ENCODE peak calls at places on chromosomes 1 and 21, in six cellular contexts. One of them, this sample, is unnamed.

GRCh38 chr1:20725189-20726106 is 7.1 kb downstream of the SH2D5 start:
- DNase-seq in skeletal muscle cell: peak; percentile 33
- DNase-seq in ELF-1: no peak
- DNase-seq in activated CD4-positive, alpha-beta T cell treated with anti-CD3 and anti-CD28 coated beads, Interleukin-2, amount 50 U/mL, for 24 hours: no peak
- DNase-seq in GM13976: no peak
- DNase-seq in M059J: peak; percentile 78
- DNase-seq in this sample: peak; percentile 41

GRCh38 chr1:20660363-20661234 is 570 bp downstream of the DDOST start:
- DNase-seq in skeletal muscle cell: no peak
- DNase-seq in ELF-1: no peak
- DNase-seq in activated CD4-positive, alpha-beta T cell treated with anti-CD3 and anti-CD28 coated beads, Interleukin-2, amount 50 U/mL, for 24 hours: no peak
- DNase-seq in GM13976: no peak
- DNase-seq in M059J: no peak
- DNase-seq in this sample: no peak

GRCh38 chr1:25774206-25774804 is 25.7 kb upstream of the SELENON start:
- DNase-seq in skeletal muscle cell: no peak
- DNase-seq in ELF-1: no peak
- DNase-seq in activated CD4-positive, alpha-beta T cell treated with anti-CD3 and anti-CD28 coated beads, Interleukin-2, amount 50 U/mL, for 24 hours: no peak
- DNase-seq in GM13976: no peak
- DNase-seq in M059J: no peak
- DNase-seq in this sample: no peak

GRCh38 chr21:38989745-38990423 is 184.2 kb downstream of the ETS2 start:
- DNase-seq in skeletal muscle cell: peak; percentile 85
- DNase-seq in ELF-1: peak; percentile 71
- DNase-seq in activated CD4-positive, alpha-beta T cell treated with anti-CD3 and anti-CD28 coated beads, Interleukin-2, amount 50 U/mL, for 24 hours: no peak
- DNase-seq in GM13976: no peak
- DNase-seq in M059J: peak; percentile 82
- DNase-seq in this sample: peak; percentile 65

GRCh38 chr1:220999872-221000863 is 120.9 kb downstream of the HLX start:
- DNase-seq in skeletal muscle cell: no peak
- DNase-seq in ELF-1: no peak
- DNase-seq in activated CD4-positive, alpha-beta T cell treated with anti-CD3 and anti-CD28 coated beads, Interleukin-2, amount 50 U/mL, for 24 hours: no peak
- DNase-seq in GM13976: no peak
- DNase-seq in M059J: no peak
- DNase-seq in this sample: no peak

GRCh38 chr1:1156140-1157032 is 17.3 kb upstream of the TTLL10 start:
- DNase-seq in skeletal muscle cell: no peak
- DNase-seq in ELF-1: no peak
- DNase-seq in activated CD4-positive, alpha-beta T cell treated with anti-CD3 and anti-CD28 coated beads, Interleukin-2, amount 50 U/mL, for 24 hours: no peak
- DNase-seq in GM13976: no peak
- DNase-seq in M059J: peak; percentile 14
- DNase-seq in this sample: no peak

GRCh38 chr1:227845519-227845918 is 30.0 kb downstream of the PRSS38 start:
- DNase-seq in skeletal muscle cell: no peak
- DNase-seq in ELF-1: no peak
- DNase-seq in activated CD4-positive, alpha-beta T cell treated with anti-CD3 and anti-CD28 coated beads, Interleukin-2, amount 50 U/mL, for 24 hours: no peak
- DNase-seq in GM13976: no peak
- DNase-seq in M059J: no peak
- DNase-seq in this sample: no peak

GRCh38 chr1:234628099-234628498 is 18.1 kb upstream of the IRF2BP2 start:
- DNase-seq in skeletal muscle cell: peak; percentile 76
- DNase-seq in ELF-1: no peak
- DNase-seq in activated CD4-positive, alpha-beta T cell treated with anti-CD3 and anti-CD28 coated beads, Interleukin-2, amount 50 U/mL, for 24 hours: no peak
- DNase-seq in GM13976: no peak
- DNase-seq in M059J: peak; percentile 92
- DNase-seq in this sample: no peak

GRCh38 chr1:54277451-54278355 is 77.7 kb downstream of the MRPL37 start:
- DNase-seq in skeletal muscle cell: no peak
- DNase-seq in ELF-1: no peak
- DNase-seq in activated CD4-positive, alpha-beta T cell treated with anti-CD3 and anti-CD28 coated beads, Interleukin-2, amount 50 U/mL, for 24 hours: no peak
- DNase-seq in GM13976: no peak
- DNase-seq in M059J: no peak
- DNase-seq in this sample: no peak

GRCh38 chr1:219575563-219575962 is 37.3 kb downstream of the ZC3H11B start:
- DNase-seq in skeletal muscle cell: no peak
- DNase-seq in ELF-1: no peak
- DNase-seq in activated CD4-positive, alpha-beta T cell treated with anti-CD3 and anti-CD28 coated beads, Interleukin-2, amount 50 U/mL, for 24 hours: no peak
- DNase-seq in GM13976: no peak
- DNase-seq in M059J: no peak
- DNase-seq in this sample: no peak

GRCh38 chr1:43634729-43635128 is 15.2 kb upstream of the KDM4A start:
- DNase-seq in skeletal muscle cell: no peak
- DNase-seq in ELF-1: peak; percentile 37
- DNase-seq in activated CD4-positive, alpha-beta T cell treated with anti-CD3 and anti-CD28 coated beads, Interleukin-2, amount 50 U/mL, for 24 hours: no peak
- DNase-seq in GM13976: no peak
- DNase-seq in M059J: no peak
- DNase-seq in this sample: no peak

GRCh38 chr1:43711524-43712386 is 4.4 kb downstream of the ST3GAL3 start:
- DNase-seq in skeletal muscle cell: no peak
- DNase-seq in ELF-1: no peak
- DNase-seq in activated CD4-positive, alpha-beta T cell treated with anti-CD3 and anti-CD28 coated beads, Interleukin-2, amount 50 U/mL, for 24 hours: no peak
- DNase-seq in GM13976: no peak
- DNase-seq in M059J: peak; percentile 87
- DNase-seq in this sample: no peak

GRCh38 chr21:16285646-16286223 is 556.0 kb downstream of the USP25 start:
- DNase-seq in skeletal muscle cell: no peak
- DNase-seq in ELF-1: no peak
- DNase-seq in activated CD4-positive, alpha-beta T cell treated with anti-CD3 and anti-CD28 coated beads, Interleukin-2, amount 50 U/mL, for 24 hours: no peak
- DNase-seq in GM13976: no peak
- DNase-seq in M059J: no peak
- DNase-seq in this sample: no peak

GRCh38 chr1:39919545-39919944 is 17.8 kb upstream of the MYCL start:
- DNase-seq in skeletal muscle cell: no peak
- DNase-seq in ELF-1: peak; percentile 83
- DNase-seq in activated CD4-positive, alpha-beta T cell treated with anti-CD3 and anti-CD28 coated beads, Interleukin-2, amount 50 U/mL, for 24 hours: peak; percentile 9
- DNase-seq in GM13976: peak; percentile 86
- DNase-seq in M059J: peak; percentile 77
- DNase-seq in this sample: no peak

GRCh38 chr1:66300986-66301451 is 232.9 kb upstream of the SGIP1 start:
- DNase-seq in skeletal muscle cell: no peak
- DNase-seq in ELF-1: no peak
- DNase-seq in activated CD4-positive, alpha-beta T cell treated with anti-CD3 and anti-CD28 coated beads, Interleukin-2, amount 50 U/mL, for 24 hours: no peak
- DNase-seq in GM13976: no peak
- DNase-seq in M059J: peak; percentile 76
- DNase-seq in this sample: no peak

GRCh38 chr1:229843627-229844238 is 217.7 kb downstream of the URB2 start:
- DNase-seq in skeletal muscle cell: peak; percentile 82
- DNase-seq in ELF-1: no peak
- DNase-seq in activated CD4-positive, alpha-beta T cell treated with anti-CD3 and anti-CD28 coated beads, Interleukin-2, amount 50 U/mL, for 24 hours: no peak
- DNase-seq in GM13976: no peak
- DNase-seq in M059J: peak; percentile 60
- DNase-seq in this sample: no peak

GRCh38 chr1:147389532-147390184 is 147.2 kb downstream of the CHD1L start:
- DNase-seq in skeletal muscle cell: peak; percentile 11
- DNase-seq in ELF-1: peak; percentile 52
- DNase-seq in activated CD4-positive, alpha-beta T cell treated with anti-CD3 and anti-CD28 coated beads, Interleukin-2, amount 50 U/mL, for 24 hours: no peak
- DNase-seq in GM13976: peak; percentile 69
- DNase-seq in M059J: peak; percentile 43
- DNase-seq in this sample: peak; percentile 52

GRCh38 chr1:201459775-201460174 is 9.2 kb downstream of the PHLDA3 start:
- DNase-seq in skeletal muscle cell: no peak
- DNase-seq in ELF-1: no peak
- DNase-seq in activated CD4-positive, alpha-beta T cell treated with anti-CD3 and anti-CD28 coated beads, Interleukin-2, amount 50 U/mL, for 24 hours: no peak
- DNase-seq in GM13976: no peak
- DNase-seq in M059J: peak; percentile 64
- DNase-seq in this sample: no peak

GRCh38 chr1:22835920-22836319 is 125.3 kb downstream of the EPHB2 start:
- DNase-seq in skeletal muscle cell: peak; percentile 51
- DNase-seq in ELF-1: no peak
- DNase-seq in activated CD4-positive, alpha-beta T cell treated with anti-CD3 and anti-CD28 coated beads, Interleukin-2, amount 50 U/mL, for 24 hours: no peak
- DNase-seq in GM13976: no peak
- DNase-seq in M059J: no peak
- DNase-seq in this sample: no peak

GRCh38 chr1:206737729-206738222 is 32.8 kb upstream of the IL19 start:
- DNase-seq in skeletal muscle cell: no peak
- DNase-seq in ELF-1: no peak
- DNase-seq in activated CD4-positive, alpha-beta T cell treated with anti-CD3 and anti-CD28 coated beads, Interleukin-2, amount 50 U/mL, for 24 hours: no peak
- DNase-seq in GM13976: peak; percentile 19
- DNase-seq in M059J: peak; percentile 58
- DNase-seq in this sample: no peak

GRCh38 chr1:210385228-210385627 is 56.5 kb downstream of the HHAT start:
- DNase-seq in skeletal muscle cell: no peak
- DNase-seq in ELF-1: no peak
- DNase-seq in activated CD4-positive, alpha-beta T cell treated with anti-CD3 and anti-CD28 coated beads, Interleukin-2, amount 50 U/mL, for 24 hours: no peak
- DNase-seq in GM13976: no peak
- DNase-seq in M059J: no peak
- DNase-seq in this sample: no peak

GRCh38 chr1:183230403-183230802 is 44.3 kb downstream of the LAMC2 start:
- DNase-seq in skeletal muscle cell: no peak
- DNase-seq in ELF-1: no peak
- DNase-seq in activated CD4-positive, alpha-beta T cell treated with anti-CD3 and anti-CD28 coated beads, Interleukin-2, amount 50 U/mL, for 24 hours: no peak
- DNase-seq in GM13976: no peak
- DNase-seq in M059J: peak; percentile 96
- DNase-seq in this sample: no peak

GRCh38 chr1:91774520-91775203 is 111.3 kb downstream of the TGFBR3 start:
- DNase-seq in skeletal muscle cell: peak; percentile 74
- DNase-seq in ELF-1: no peak
- DNase-seq in activated CD4-positive, alpha-beta T cell treated with anti-CD3 and anti-CD28 coated beads, Interleukin-2, amount 50 U/mL, for 24 hours: no peak
- DNase-seq in GM13976: no peak
- DNase-seq in M059J: no peak
- DNase-seq in this sample: no peak

GRCh38 chr1:90864681-90865080 is 147.6 kb upstream of the BARHL2 start:
- DNase-seq in skeletal muscle cell: no peak
- DNase-seq in ELF-1: no peak
- DNase-seq in activated CD4-positive, alpha-beta T cell treated with anti-CD3 and anti-CD28 coated beads, Interleukin-2, amount 50 U/mL, for 24 hours: no peak
- DNase-seq in GM13976: no peak
- DNase-seq in M059J: no peak
- DNase-seq in this sample: no peak

GRCh38 chr1:185345913-185346717 is 29.1 kb upstream of the IVNS1ABP start:
- DNase-seq in skeletal muscle cell: no peak
- DNase-seq in ELF-1: no peak
- DNase-seq in activated CD4-positive, alpha-beta T cell treated with anti-CD3 and anti-CD28 coated beads, Interleukin-2, amount 50 U/mL, for 24 hours: no peak
- DNase-seq in GM13976: no peak
- DNase-seq in M059J: no peak
- DNase-seq in this sample: no peak

GRCh38 chr1:159055181-159055621 is 21.4 kb downstream of the AIM2 start:
- DNase-seq in skeletal muscle cell: no peak
- DNase-seq in ELF-1: no peak
- DNase-seq in activated CD4-positive, alpha-beta T cell treated with anti-CD3 and anti-CD28 coated beads, Interleukin-2, amount 50 U/mL, for 24 hours: no peak
- DNase-seq in GM13976: no peak
- DNase-seq in M059J: no peak
- DNase-seq in this sample: no peak

GRCh38 chr1:163720294-163720693 is 398.5 kb downstream of the NUF2 start:
- DNase-seq in skeletal muscle cell: no peak
- DNase-seq in ELF-1: no peak
- DNase-seq in activated CD4-positive, alpha-beta T cell treated with anti-CD3 and anti-CD28 coated beads, Interleukin-2, amount 50 U/mL, for 24 hours: no peak
- DNase-seq in GM13976: no peak
- DNase-seq in M059J: no peak
- DNase-seq in this sample: no peak

GRCh38 chr1:60367522-60367921 is 294.0 kb upstream of the C1orf87 start:
- DNase-seq in skeletal muscle cell: no peak
- DNase-seq in ELF-1: peak; percentile 10
- DNase-seq in activated CD4-positive, alpha-beta T cell treated with anti-CD3 and anti-CD28 coated beads, Interleukin-2, amount 50 U/mL, for 24 hours: no peak
- DNase-seq in GM13976: no peak
- DNase-seq in M059J: no peak
- DNase-seq in this sample: peak; percentile 44

GRCh38 chr1:151864411-151864810 is 10.9 kb upstream of the THEM5 start:
- DNase-seq in skeletal muscle cell: no peak
- DNase-seq in ELF-1: no peak
- DNase-seq in activated CD4-positive, alpha-beta T cell treated with anti-CD3 and anti-CD28 coated beads, Interleukin-2, amount 50 U/mL, for 24 hours: no peak
- DNase-seq in GM13976: no peak
- DNase-seq in M059J: no peak
- DNase-seq in this sample: no peak

GRCh38 chr21:28016571-28016970 is 976.1 kb downstream of the LTN1 start:
- DNase-seq in skeletal muscle cell: no peak
- DNase-seq in ELF-1: no peak
- DNase-seq in activated CD4-positive, alpha-beta T cell treated with anti-CD3 and anti-CD28 coated beads, Interleukin-2, amount 50 U/mL, for 24 hours: no peak
- DNase-seq in GM13976: no peak
- DNase-seq in M059J: no peak
- DNase-seq in this sample: no peak

GRCh38 chr1:112126598-112126997 is 137.1 kb upstream of the KCND3 start:
- DNase-seq in skeletal muscle cell: no peak
- DNase-seq in ELF-1: no peak
- DNase-seq in activated CD4-positive, alpha-beta T cell treated with anti-CD3 and anti-CD28 coated beads, Interleukin-2, amount 50 U/mL, for 24 hours: no peak
- DNase-seq in GM13976: no peak
- DNase-seq in M059J: no peak
- DNase-seq in this sample: no peak

GRCh38 chr1:70093250-70093975 is 112.0 kb downstream of the LRRC40 start:
- DNase-seq in skeletal muscle cell: no peak
- DNase-seq in ELF-1: no peak
- DNase-seq in activated CD4-positive, alpha-beta T cell treated with anti-CD3 and anti-CD28 coated beads, Interleukin-2, amount 50 U/mL, for 24 hours: no peak
- DNase-seq in GM13976: no peak
- DNase-seq in M059J: no peak
- DNase-seq in this sample: no peak

GRCh38 chr1:89871768-89872473 is 51.1 kb downstream of the LRRC8D start:
- DNase-seq in skeletal muscle cell: no peak
- DNase-seq in ELF-1: no peak
- DNase-seq in activated CD4-positive, alpha-beta T cell treated with anti-CD3 and anti-CD28 coated beads, Interleukin-2, amount 50 U/mL, for 24 hours: no peak
- DNase-seq in GM13976: no peak
- DNase-seq in M059J: no peak
- DNase-seq in this sample: no peak